ENCODE peak calls at places on chromosomes 11 and 22, in five cellular contexts. One of them, this sample, is unnamed.

GRCh38 chr11:10605941-10606381 is 37.5 kb upstream of the LYVE1 start:
- DNase-seq in activated CD4-positive, alpha-beta T cell treated with anti-CD3 and anti-CD28 coated beads, Interleukin-2, amount 10 ng/mL, durations not matched to agents 7 days and 5 days: no peak
- DNase-seq in RWPE1: no peak
- DNase-seq in cardiac fibroblast: peak; percentile 92
- DNase-seq in uterus: no peak
- DNase-seq in this sample: peak; percentile 32

GRCh38 chr11:74288161-74288560 is 23.3 kb downstream of the P4HA3 start:
- DNase-seq in cardiac fibroblast: peak; percentile 98
- DNase-seq in activated CD4-positive, alpha-beta T cell treated with anti-CD3 and anti-CD28 coated beads, Interleukin-2, amount 10 ng/mL, durations not matched to agents 7 days and 5 days: no peak
- DNase-seq in RWPE1: peak; percentile 80
- DNase-seq in uterus: peak; percentile 61
- DNase-seq in this sample: no peak

GRCh38 chr22:23862103-23862502 is 4.4 kb downstream of the SLC2A11 start:
- DNase-seq in uterus: no peak
- DNase-seq in activated CD4-positive, alpha-beta T cell treated with anti-CD3 and anti-CD28 coated beads, Interleukin-2, amount 10 ng/mL, durations not matched to agents 7 days and 5 days: peak; percentile 62
- DNase-seq in cardiac fibroblast: peak; percentile 66
- DNase-seq in RWPE1: no peak
- DNase-seq in this sample: peak; percentile 74

GRCh38 chr11:65545853-65546216 is 12.3 kb downstream of the LTBP3 start:
- DNase-seq in activated CD4-positive, alpha-beta T cell treated with anti-CD3 and anti-CD28 coated beads, Interleukin-2, amount 10 ng/mL, durations not matched to agents 7 days and 5 days: no peak
- DNase-seq in uterus: no peak
- DNase-seq in RWPE1: no peak
- DNase-seq in cardiac fibroblast: no peak
- DNase-seq in this sample: no peak

GRCh38 chr11:14258177-14258935 is 100.6 kb downstream of the RRAS2 start:
- DNase-seq in RWPE1: peak; percentile 83
- DNase-seq in cardiac fibroblast: peak; percentile 64
- DNase-seq in activated CD4-positive, alpha-beta T cell treated with anti-CD3 and anti-CD28 coated beads, Interleukin-2, amount 10 ng/mL, durations not matched to agents 7 days and 5 days: no peak
- DNase-seq in uterus: no peak
- DNase-seq in this sample: peak; percentile 27

GRCh38 chr22:47778160-47778658 is 1015.8 kb downstream of the TBC1D22A start:
- DNase-seq in activated CD4-positive, alpha-beta T cell treated with anti-CD3 and anti-CD28 coated beads, Interleukin-2, amount 10 ng/mL, durations not matched to agents 7 days and 5 days: no peak
- DNase-seq in uterus: no peak
- DNase-seq in RWPE1: no peak
- DNase-seq in cardiac fibroblast: no peak
- DNase-seq in this sample: no peak

GRCh38 chr11:121105063-121105480 is 4.0 kb downstream of the TECTA start:
- DNase-seq in cardiac fibroblast: no peak
- DNase-seq in uterus: peak; percentile 55
- DNase-seq in RWPE1: no peak
- DNase-seq in activated CD4-positive, alpha-beta T cell treated with anti-CD3 and anti-CD28 coated beads, Interleukin-2, amount 10 ng/mL, durations not matched to agents 7 days and 5 days: no peak
- DNase-seq in this sample: no peak

GRCh38 chr11:66626926-66627325 is 10.5 kb downstream of the RBM14 start:
- DNase-seq in cardiac fibroblast: no peak
- DNase-seq in activated CD4-positive, alpha-beta T cell treated with anti-CD3 and anti-CD28 coated beads, Interleukin-2, amount 10 ng/mL, durations not matched to agents 7 days and 5 days: no peak
- DNase-seq in RWPE1: no peak
- DNase-seq in uterus: no peak
- DNase-seq in this sample: no peak

GRCh38 chr11:73760066-73760679 is 701 bp downstream of the RAB6A start:
- DNase-seq in uterus: peak; percentile 47
- DNase-seq in cardiac fibroblast: peak; percentile 43
- DNase-seq in RWPE1: peak; percentile 32
- DNase-seq in activated CD4-positive, alpha-beta T cell treated with anti-CD3 and anti-CD28 coated beads, Interleukin-2, amount 10 ng/mL, durations not matched to agents 7 days and 5 days: peak; percentile 8
- DNase-seq in this sample: peak; percentile 45

GRCh38 chr11:75306529-75306928 is 44.9 kb downstream of the ARRB1 start:
- DNase-seq in RWPE1: no peak
- DNase-seq in cardiac fibroblast: no peak
- DNase-seq in activated CD4-positive, alpha-beta T cell treated with anti-CD3 and anti-CD28 coated beads, Interleukin-2, amount 10 ng/mL, durations not matched to agents 7 days and 5 days: no peak
- DNase-seq in uterus: no peak
- DNase-seq in this sample: no peak

GRCh38 chr22:29030618-29031235 is 30.9 kb downstream of the C22orf31 start:
- DNase-seq in RWPE1: peak; percentile 56
- DNase-seq in activated CD4-positive, alpha-beta T cell treated with anti-CD3 and anti-CD28 coated beads, Interleukin-2, amount 10 ng/mL, durations not matched to agents 7 days and 5 days: no peak
- DNase-seq in uterus: peak; percentile 88
- DNase-seq in cardiac fibroblast: peak; percentile 79
- DNase-seq in this sample: no peak

GRCh38 chr11:22976146-22976545 is 115.9 kb upstream of the CCDC179 start:
- DNase-seq in cardiac fibroblast: peak; percentile 80
- DNase-seq in activated CD4-positive, alpha-beta T cell treated with anti-CD3 and anti-CD28 coated beads, Interleukin-2, amount 10 ng/mL, durations not matched to agents 7 days and 5 days: no peak
- DNase-seq in RWPE1: peak; percentile 8
- DNase-seq in uterus: no peak
- DNase-seq in this sample: no peak

GRCh38 chr22:43923191-43923590 is 414 bp upstream of the PNPLA3 start:
- DNase-seq in RWPE1: no peak
- DNase-seq in cardiac fibroblast: peak; percentile 26
- DNase-seq in uterus: no peak
- DNase-seq in activated CD4-positive, alpha-beta T cell treated with anti-CD3 and anti-CD28 coated beads, Interleukin-2, amount 10 ng/mL, durations not matched to agents 7 days and 5 days: no peak
- DNase-seq in this sample: no peak

GRCh38 chr22:19723990-19724827 is 870 bp downstream of the GP1BB start:
- DNase-seq in RWPE1: no peak
- DNase-seq in cardiac fibroblast: no peak
- DNase-seq in activated CD4-positive, alpha-beta T cell treated with anti-CD3 and anti-CD28 coated beads, Interleukin-2, amount 10 ng/mL, durations not matched to agents 7 days and 5 days: no peak
- DNase-seq in uterus: no peak
- DNase-seq in this sample: no peak

GRCh38 chr11:132831272-132831671 is 701.0 kb downstream of the OPCML start:
- DNase-seq in uterus: no peak
- DNase-seq in RWPE1: no peak
- DNase-seq in activated CD4-positive, alpha-beta T cell treated with anti-CD3 and anti-CD28 coated beads, Interleukin-2, amount 10 ng/mL, durations not matched to agents 7 days and 5 days: no peak
- DNase-seq in cardiac fibroblast: no peak
- DNase-seq in this sample: no peak

GRCh38 chr11:67584205-67584880 is 731 bp downstream of the GSTP1 start:
- DNase-seq in activated CD4-positive, alpha-beta T cell treated with anti-CD3 and anti-CD28 coated beads, Interleukin-2, amount 10 ng/mL, durations not matched to agents 7 days and 5 days: peak; percentile 50
- DNase-seq in RWPE1: peak; percentile 68
- DNase-seq in uterus: peak; percentile 77
- DNase-seq in cardiac fibroblast: peak; percentile 52
- DNase-seq in this sample: peak; percentile 58

GRCh38 chr11:57497303-57498247 is 17.9 kb downstream of the SLC43A1 start:
- DNase-seq in RWPE1: no peak
- DNase-seq in uterus: no peak
- DNase-seq in activated CD4-positive, alpha-beta T cell treated with anti-CD3 and anti-CD28 coated beads, Interleukin-2, amount 10 ng/mL, durations not matched to agents 7 days and 5 days: no peak
- DNase-seq in cardiac fibroblast: no peak
- DNase-seq in this sample: no peak

GRCh38 chr11:3037041-3037944 is 19.9 kb downstream of the CARS1 start:
- DNase-seq in RWPE1: peak; percentile 71
- DNase-seq in activated CD4-positive, alpha-beta T cell treated with anti-CD3 and anti-CD28 coated beads, Interleukin-2, amount 10 ng/mL, durations not matched to agents 7 days and 5 days: peak; percentile 55
- DNase-seq in uterus: peak; percentile 74
- DNase-seq in cardiac fibroblast: peak; percentile 80
- DNase-seq in this sample: peak; percentile 59

GRCh38 chr11:91100432-91100831 is 877.6 kb upstream of the CHORDC1 start:
- DNase-seq in RWPE1: no peak
- DNase-seq in cardiac fibroblast: peak; percentile 27
- DNase-seq in uterus: no peak
- DNase-seq in activated CD4-positive, alpha-beta T cell treated with anti-CD3 and anti-CD28 coated beads, Interleukin-2, amount 10 ng/mL, durations not matched to agents 7 days and 5 days: no peak
- DNase-seq in this sample: no peak